ENCODE peak calls at places on chromosome 20, in seven cellular contexts. One of them, this sample, is unnamed. For H3K9me3, the result is how much of the 10 kb centered on the place peaks cover.

GRCh38 chr20:41800040-41800439 is 181.9 kb upstream of the CHD6 start:
- DNase-seq in cardiac muscle cell: no peak
- DNase-seq in naive thymus-derived CD4-positive, alpha-beta T cell: no peak
- DNase-seq in HCT116: no peak
- DNase-seq in prostate gland: no peak
- DNase-seq in CD4-positive, CD25-positive, alpha-beta regulatory T cell: no peak
- DNase-seq in aorta: no peak
- DNase-seq in this sample: no peak

GRCh38 chr20:63290677-63291472 is 2.1 kb upstream of the COL20A1 start:
- DNase-seq in cardiac muscle cell: peak
- DNase-seq in naive thymus-derived CD4-positive, alpha-beta T cell: peak
- DNase-seq in HCT116: peak
- DNase-seq in prostate gland: no peak
- DNase-seq in CD4-positive, CD25-positive, alpha-beta regulatory T cell: peak
- DNase-seq in aorta: peak
- DNase-seq in this sample: peak

GRCh38 chr20:63709149-63709527 is 1.3 kb downstream of the ZGPAT start:
- DNase-seq in cardiac muscle cell: no peak
- DNase-seq in naive thymus-derived CD4-positive, alpha-beta T cell: no peak
- DNase-seq in HCT116: no peak
- DNase-seq in prostate gland: no peak
- DNase-seq in CD4-positive, CD25-positive, alpha-beta regulatory T cell: no peak
- DNase-seq in aorta: no peak
- DNase-seq in this sample: no peak

GRCh38 chr20:23156170-23156841 is 70.2 kb upstream of the CD93 start:
- DNase-seq in cardiac muscle cell: peak
- DNase-seq in naive thymus-derived CD4-positive, alpha-beta T cell: no peak
- DNase-seq in HCT116: peak
- DNase-seq in prostate gland: no peak
- DNase-seq in CD4-positive, CD25-positive, alpha-beta regulatory T cell: no peak
- DNase-seq in aorta: peak
- DNase-seq in this sample: no peak

GRCh38 chr20:11443382-11444119 is 474.1 kb upstream of the BTBD3 start:
- DNase-seq in cardiac muscle cell: no peak
- DNase-seq in naive thymus-derived CD4-positive, alpha-beta T cell: no peak
- DNase-seq in HCT116: no peak
- DNase-seq in prostate gland: no peak
- DNase-seq in CD4-positive, CD25-positive, alpha-beta regulatory T cell: no peak
- DNase-seq in aorta: no peak
- DNase-seq in this sample: no peak

GRCh38 chr20:50055524-50056083 is 57.3 kb downstream of the UBE2V1 start:
- DNase-seq in cardiac muscle cell: peak
- DNase-seq in naive thymus-derived CD4-positive, alpha-beta T cell: no peak
- DNase-seq in HCT116: no peak
- DNase-seq in prostate gland: no peak
- DNase-seq in CD4-positive, CD25-positive, alpha-beta regulatory T cell: no peak
- DNase-seq in aorta: no peak
- DNase-seq in this sample: no peak

GRCh38 chr20:12053348-12053747 is 135.7 kb downstream of the BTBD3 start:
- DNase-seq in cardiac muscle cell: peak
- DNase-seq in naive thymus-derived CD4-positive, alpha-beta T cell: no peak
- DNase-seq in HCT116: no peak
- DNase-seq in prostate gland: no peak
- DNase-seq in CD4-positive, CD25-positive, alpha-beta regulatory T cell: no peak
- DNase-seq in aorta: no peak
- DNase-seq in this sample: no peak

GRCh38 chr20:36550797-36551299 is 9.5 kb downstream of the MYL9 start:
- DNase-seq in cardiac muscle cell: peak
- DNase-seq in naive thymus-derived CD4-positive, alpha-beta T cell: no peak
- DNase-seq in HCT116: no peak
- DNase-seq in prostate gland: no peak
- DNase-seq in CD4-positive, CD25-positive, alpha-beta regulatory T cell: no peak
- DNase-seq in aorta: peak
- DNase-seq in this sample: no peak

GRCh38 chr20:52953020-52953419 is 19.1 kb upstream of the TSHZ2 start:
- DNase-seq in cardiac muscle cell: no peak
- DNase-seq in naive thymus-derived CD4-positive, alpha-beta T cell: no peak
- DNase-seq in HCT116: no peak
- DNase-seq in prostate gland: no peak
- DNase-seq in CD4-positive, CD25-positive, alpha-beta regulatory T cell: no peak
- DNase-seq in aorta: no peak
- DNase-seq in this sample: no peak

GRCh38 chr20:63567382-63568169 is 6.5 kb downstream of the HELZ2 start:
- DNase-seq in cardiac muscle cell: peak
- DNase-seq in naive thymus-derived CD4-positive, alpha-beta T cell: peak
- DNase-seq in HCT116: no peak
- DNase-seq in prostate gland: no peak
- DNase-seq in CD4-positive, CD25-positive, alpha-beta regulatory T cell: peak
- DNase-seq in aorta: peak
- DNase-seq in this sample: peak

GRCh38 chr20:36491901-36492617 is 49.3 kb upstream of the MYL9 start:
- DNase-seq in cardiac muscle cell: peak
- DNase-seq in naive thymus-derived CD4-positive, alpha-beta T cell: peak
- DNase-seq in HCT116: no peak
- DNase-seq in prostate gland: peak
- DNase-seq in CD4-positive, CD25-positive, alpha-beta regulatory T cell: peak
- DNase-seq in aorta: no peak
- DNase-seq in this sample: peak

GRCh38 chr20:32537657-32538525 is 47.2 kb downstream of the NOL4L start:
- DNase-seq in cardiac muscle cell: peak
- DNase-seq in naive thymus-derived CD4-positive, alpha-beta T cell: no peak
- DNase-seq in HCT116: no peak
- DNase-seq in prostate gland: no peak
- DNase-seq in CD4-positive, CD25-positive, alpha-beta regulatory T cell: no peak
- DNase-seq in aorta: peak
- DNase-seq in this sample: no peak

GRCh38 chr20:46004813-46005505 is 3.7 kb upstream of the MMP9 start:
- DNase-seq in cardiac muscle cell: peak
- DNase-seq in naive thymus-derived CD4-positive, alpha-beta T cell: peak
- DNase-seq in HCT116: no peak
- DNase-seq in prostate gland: no peak
- DNase-seq in CD4-positive, CD25-positive, alpha-beta regulatory T cell: peak
- DNase-seq in aorta: peak
- DNase-seq in this sample: no peak

GRCh38 chr20:58636396-58636982 is 14.6 kb upstream of the STX16 start:
- DNase-seq in cardiac muscle cell: no peak
- DNase-seq in naive thymus-derived CD4-positive, alpha-beta T cell: no peak
- DNase-seq in HCT116: no peak
- DNase-seq in prostate gland: no peak
- DNase-seq in CD4-positive, CD25-positive, alpha-beta regulatory T cell: no peak
- DNase-seq in aorta: no peak
- DNase-seq in this sample: no peak

GRCh38 chr20:50242863-50243609 is 52.4 kb downstream of the CEBPB start:
- DNase-seq in cardiac muscle cell: peak
- DNase-seq in naive thymus-derived CD4-positive, alpha-beta T cell: no peak
- DNase-seq in HCT116: peak
- DNase-seq in prostate gland: peak
- DNase-seq in CD4-positive, CD25-positive, alpha-beta regulatory T cell: no peak
- DNase-seq in aorta: no peak
- DNase-seq in this sample: no peak

GRCh38 chr20:61979090-61979489 is 86.6 kb downstream of the TAF4 start:
- DNase-seq in cardiac muscle cell: no peak
- DNase-seq in naive thymus-derived CD4-positive, alpha-beta T cell: no peak
- DNase-seq in HCT116: no peak
- DNase-seq in prostate gland: no peak
- DNase-seq in CD4-positive, CD25-positive, alpha-beta regulatory T cell: no peak
- DNase-seq in aorta: no peak
- DNase-seq in this sample: no peak

GRCh38 chr20:60937581-60937980 is 314.5 kb upstream of the CDH4 start:
- DNase-seq in cardiac muscle cell: no peak
- DNase-seq in naive thymus-derived CD4-positive, alpha-beta T cell: no peak
- DNase-seq in HCT116: no peak
- DNase-seq in prostate gland: no peak
- DNase-seq in CD4-positive, CD25-positive, alpha-beta regulatory T cell: no peak
- DNase-seq in aorta: no peak
- DNase-seq in this sample: no peak

GRCh38 chr20:57748601-57749130 is 38.9 kb upstream of the PMEPA1 start:
- DNase-seq in cardiac muscle cell: peak
- DNase-seq in naive thymus-derived CD4-positive, alpha-beta T cell: peak
- DNase-seq in HCT116: peak
- DNase-seq in prostate gland: peak
- DNase-seq in CD4-positive, CD25-positive, alpha-beta regulatory T cell: peak
- DNase-seq in aorta: peak
- DNase-seq in this sample: peak

GRCh38 chr20:39849664-39850063 is 839.4 kb downstream of the MAFB start:
- DNase-seq in cardiac muscle cell: peak
- DNase-seq in naive thymus-derived CD4-positive, alpha-beta T cell: no peak
- DNase-seq in HCT116: no peak
- DNase-seq in prostate gland: peak
- DNase-seq in CD4-positive, CD25-positive, alpha-beta regulatory T cell: no peak
- DNase-seq in aorta: peak
- DNase-seq in this sample: no peak

GRCh38 chr20:18052856-18053255 is 4.9 kb downstream of the OVOL2 start:
- DNase-seq in cardiac muscle cell: no peak
- DNase-seq in naive thymus-derived CD4-positive, alpha-beta T cell: no peak
- DNase-seq in HCT116: no peak
- DNase-seq in prostate gland: no peak
- DNase-seq in CD4-positive, CD25-positive, alpha-beta regulatory T cell: no peak
- DNase-seq in aorta: no peak
- DNase-seq in this sample: no peak

GRCh38 chr20:58212636-58213035 is 15.8 kb downstream of the ANKRD60 start:
- DNase-seq in cardiac muscle cell: no peak
- DNase-seq in naive thymus-derived CD4-positive, alpha-beta T cell: no peak
- DNase-seq in HCT116: no peak
- DNase-seq in prostate gland: no peak
- DNase-seq in CD4-positive, CD25-positive, alpha-beta regulatory T cell: no peak
- DNase-seq in aorta: no peak
- DNase-seq in this sample: no peak

GRCh38 chr20:63735859-63736718 is at the start of gene LIME1:
- DNase-seq in cardiac muscle cell: no peak
- DNase-seq in naive thymus-derived CD4-positive, alpha-beta T cell: peak
- DNase-seq in HCT116: no peak
- DNase-seq in prostate gland: no peak
- DNase-seq in CD4-positive, CD25-positive, alpha-beta regulatory T cell: peak
- DNase-seq in aorta: peak
- DNase-seq in this sample: peak

GRCh38 chr20:61938839-61939690 is 126.6 kb downstream of the TAF4 start:
- DNase-seq in cardiac muscle cell: no peak
- DNase-seq in naive thymus-derived CD4-positive, alpha-beta T cell: no peak
- DNase-seq in HCT116: no peak
- DNase-seq in prostate gland: no peak
- DNase-seq in CD4-positive, CD25-positive, alpha-beta regulatory T cell: no peak
- DNase-seq in aorta: no peak
- DNase-seq in this sample: no peak

GRCh38 chr20:37986873-37987601 is 46.2 kb downstream of the TTI1 start:
- DNase-seq in cardiac muscle cell: no peak
- DNase-seq in naive thymus-derived CD4-positive, alpha-beta T cell: no peak
- DNase-seq in HCT116: no peak
- DNase-seq in prostate gland: peak
- DNase-seq in CD4-positive, CD25-positive, alpha-beta regulatory T cell: no peak
- DNase-seq in aorta: peak
- DNase-seq in this sample: no peak

GRCh38 chr20:62873280-62873679 is 11.7 kb upstream of the TCFL5 start:
- DNase-seq in cardiac muscle cell: no peak
- DNase-seq in naive thymus-derived CD4-positive, alpha-beta T cell: no peak
- DNase-seq in HCT116: no peak
- DNase-seq in prostate gland: no peak
- DNase-seq in CD4-positive, CD25-positive, alpha-beta regulatory T cell: no peak
- DNase-seq in aorta: no peak
- DNase-seq in this sample: no peak

GRCh38 chr20:37347891-37348642 is 2.1 kb downstream of the SRC start:
- DNase-seq in cardiac muscle cell: no peak
- DNase-seq in naive thymus-derived CD4-positive, alpha-beta T cell: no peak
- DNase-seq in HCT116: no peak
- DNase-seq in prostate gland: no peak
- DNase-seq in CD4-positive, CD25-positive, alpha-beta regulatory T cell: no peak
- DNase-seq in aorta: no peak
- DNase-seq in this sample: no peak

GRCh38 chr20:19259182-19259591 is 46.7 kb downstream of the SLC24A3 start:
- DNase-seq in cardiac muscle cell: no peak
- DNase-seq in naive thymus-derived CD4-positive, alpha-beta T cell: no peak
- DNase-seq in HCT116: no peak
- DNase-seq in prostate gland: no peak
- DNase-seq in CD4-positive, CD25-positive, alpha-beta regulatory T cell: no peak
- DNase-seq in aorta: no peak
- DNase-seq in this sample: no peak
- H3K9me3 ChIP-seq in cardiac muscle cell: under half
- H3K9me3 ChIP-seq in naive thymus-derived CD4-positive, alpha-beta T cell: under half
- H3K9me3 ChIP-seq in HCT116: under half
- H3K9me3 ChIP-seq in prostate gland: under half
- H3K9me3 ChIP-seq in CD4-positive, CD25-positive, alpha-beta regulatory T cell: under half
- H3K9me3 ChIP-seq in aorta: under half
- H3K9me3 ChIP-seq in this sample: under half

DNA sequence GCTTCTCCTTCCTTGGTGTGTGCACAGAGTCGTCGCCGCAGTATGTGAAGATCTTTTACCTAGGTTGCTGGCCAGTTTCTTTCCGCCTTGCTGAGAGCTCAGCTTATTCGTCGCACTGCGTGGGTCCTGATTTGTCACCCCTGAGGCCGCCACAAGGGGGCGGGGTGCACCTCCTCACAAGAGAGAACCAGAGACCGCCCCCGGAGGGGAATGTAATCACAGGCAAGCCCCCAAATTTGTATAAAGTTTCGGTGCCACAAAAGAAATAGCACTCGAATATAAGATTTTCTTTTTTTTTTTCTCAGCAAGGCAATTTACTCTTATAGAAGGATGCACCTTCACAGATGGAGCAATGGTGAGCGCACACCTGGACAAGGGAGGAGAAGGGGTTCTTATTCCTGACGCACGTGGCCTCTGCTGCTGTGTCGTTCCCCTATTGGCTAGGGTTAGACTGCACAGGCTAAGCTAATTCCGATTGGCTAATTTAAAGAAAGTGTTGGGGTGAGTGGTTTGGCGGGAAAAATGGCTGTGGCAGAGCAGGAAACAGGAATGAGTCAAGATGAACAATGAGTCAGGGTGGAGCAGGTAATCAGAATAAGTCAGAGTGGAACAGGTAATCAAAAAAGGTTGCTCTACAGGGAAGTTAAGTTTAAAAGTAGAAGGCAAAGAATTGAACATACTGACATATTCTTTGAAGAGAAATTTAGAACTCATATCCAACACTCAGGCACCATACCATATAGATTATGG is 19.5 kb downstream of the NCOA3 start:
- DNase-seq in cardiac muscle cell: no peak
- DNase-seq in naive thymus-derived CD4-positive, alpha-beta T cell: no peak
- DNase-seq in HCT116: no peak
- DNase-seq in prostate gland: no peak
- DNase-seq in CD4-positive, CD25-positive, alpha-beta regulatory T cell: no peak
- DNase-seq in aorta: no peak
- DNase-seq in this sample: no peak
- H3K9me3 ChIP-seq in cardiac muscle cell: under half
- H3K9me3 ChIP-seq in naive thymus-derived CD4-positive, alpha-beta T cell: under half
- H3K9me3 ChIP-seq in HCT116: under half
- H3K9me3 ChIP-seq in prostate gland: under half
- H3K9me3 ChIP-seq in CD4-positive, CD25-positive, alpha-beta regulatory T cell: under half
- H3K9me3 ChIP-seq in aorta: under half
- H3K9me3 ChIP-seq in this sample: under half

GRCh38 chr20:3813758-3814581 is 6.4 kb upstream of the AP5S1 start:
- DNase-seq in cardiac muscle cell: no peak
- DNase-seq in naive thymus-derived CD4-positive, alpha-beta T cell: no peak
- DNase-seq in HCT116: no peak
- DNase-seq in prostate gland: no peak
- DNase-seq in CD4-positive, CD25-positive, alpha-beta regulatory T cell: no peak
- DNase-seq in aorta: no peak
- DNase-seq in this sample: no peak
- H3K9me3 ChIP-seq in cardiac muscle cell: under half
- H3K9me3 ChIP-seq in naive thymus-derived CD4-positive, alpha-beta T cell: under half
- H3K9me3 ChIP-seq in HCT116: under half
- H3K9me3 ChIP-seq in prostate gland: under half
- H3K9me3 ChIP-seq in CD4-positive, CD25-positive, alpha-beta regulatory T cell: under half
- H3K9me3 ChIP-seq in aorta: under half
- H3K9me3 ChIP-seq in this sample: under half

GRCh38 chr20:42836339-42836738 is 353.4 kb downstream of the PTPRT start:
- DNase-seq in cardiac muscle cell: no peak
- DNase-seq in naive thymus-derived CD4-positive, alpha-beta T cell: no peak
- DNase-seq in HCT116: no peak
- DNase-seq in prostate gland: peak
- DNase-seq in CD4-positive, CD25-positive, alpha-beta regulatory T cell: no peak
- DNase-seq in aorta: no peak
- DNase-seq in this sample: no peak

GRCh38 chr20:42837456-42837855 is 352.2 kb downstream of the PTPRT start:
- DNase-seq in cardiac muscle cell: no peak
- DNase-seq in naive thymus-derived CD4-positive, alpha-beta T cell: no peak
- DNase-seq in HCT116: no peak
- DNase-seq in prostate gland: no peak
- DNase-seq in CD4-positive, CD25-positive, alpha-beta regulatory T cell: no peak
- DNase-seq in aorta: no peak
- DNase-seq in this sample: no peak
- H3K9me3 ChIP-seq in cardiac muscle cell: under half
- H3K9me3 ChIP-seq in naive thymus-derived CD4-positive, alpha-beta T cell: under half
- H3K9me3 ChIP-seq in HCT116: under half
- H3K9me3 ChIP-seq in prostate gland: under half
- H3K9me3 ChIP-seq in CD4-positive, CD25-positive, alpha-beta regulatory T cell: under half
- H3K9me3 ChIP-seq in aorta: under half
- H3K9me3 ChIP-seq in this sample: under half

This sample was measured in T-helper 17 cell.